ENCODE peak calls at places on chromosomes 11 and 22, in four cellular contexts. I, T, B and G are unnamed samples.

GRCh38 chr11:131748146-131749050 is 378.0 kb downstream of the NTM start:
- DNase-seq in I (peak; percentile 81), T (peak; percentile 79), B (peak; percentile 48), G (no peak)

GRCh38 chr11:61966673-61967176 is 709 bp downstream of the FTH1 start:
- DNase-seq in I (peak; percentile 72), T (no peak), B (peak; percentile 47), G (no peak)

GRCh38 chr22:35008213-35008612 is 57.7 kb upstream of the ISX start:
- DNase-seq in I (no peak), T (no peak), B (no peak), G (no peak)

GRCh38 chr11:34028407-34028804 is 23.1 kb upstream of the CAPRIN1 start:
- DNase-seq in I (no peak), T (peak; percentile 8), B (peak; percentile 28), G (no peak)

GRCh38 chr11:8698917-8699441 is 16.4 kb downstream of the RPL27A start:
- DNase-seq in I (peak; percentile 35), T (no peak), B (no peak), G (peak; percentile 66)

GRCh38 chr11:122747358-122747757 is 90.9 kb upstream of the CRTAM start:
- DNase-seq in I (no peak), T (peak; percentile 77), B (no peak), G (no peak)

GRCh38 chr11:2791139-2791520 is 91.3 kb upstream of the KCNQ1OT1 start:
- DNase-seq in I (no peak), T (no peak), B (no peak), G (peak; percentile 48)

GRCh38 chr22:38569181-38569971 is 607 bp downstream of the DMC1 start:
- DNase-seq in I (no peak), T (no peak), B (no peak), G (peak; percentile 80)

GRCh38 chr11:12084191-12084717 is 26.1 kb upstream of the MICAL2 start:
- DNase-seq in I (no peak), T (no peak), B (no peak), G (no peak)

GRCh38 chr11:131899954-131900580 is 529.7 kb downstream of the NTM start:
- DNase-seq in I (no peak), T (no peak), B (no peak), G (no peak)

GRCh38 chr11:77252555-77253270 is 48.8 kb downstream of the GDPD4 start:
- DNase-seq in I (no peak), T (no peak), B (peak; percentile 41), G (no peak)

GRCh38 chr11:118437046-118437735 is 899 bp downstream of the KMT2A start:
- DNase-seq in I (peak; percentile 81), T (peak; percentile 35), B (peak; percentile 64), G (peak; percentile 65)

GRCh38 chr11:62707277-62707771 is at the start of the genes BSCL2 and GNG3:
- DNase-seq in I (peak; percentile 85), T (no peak), B (no peak), G (peak; percentile 96)

GRCh38 chr22:49589301-49589700 is 238.4 kb downstream of the BRD1 start:
- DNase-seq in I (no peak), T (no peak), B (no peak), G (no peak)

GRCh38 chr11:94558468-94558867 is 8.7 kb upstream of the PIWIL4 start:
- DNase-seq in I (no peak), T (no peak), B (no peak), G (no peak)

GRCh38 chr11:72245232-72245816 is 1.3 kb upstream of the PHOX2A start:
- DNase-seq in I (no peak), T (no peak), B (no peak), G (no peak)

GRCh38 chr11:24372491-24372890 is 124.4 kb upstream of the LUZP2 start:
- DNase-seq in I (no peak), T (no peak), B (no peak), G (no peak)

GRCh38 chr11:101436511-101437142 is 147.2 kb downstream of the TRPC6 start:
- DNase-seq in I (peak; percentile 76), T (peak; percentile 49), B (peak; percentile 41), G (no peak)

GRCh38 chr11:65503923-65504670 is 5.3 kb downstream of the MALAT1 start:
- DNase-seq in I (no peak), T (peak; percentile 59), B (no peak), G (no peak)

GRCh38 chr22:50014655-50015401 is 2.3 kb upstream of the IL17REL start:
- DNase-seq in I (peak; percentile 51), T (no peak), B (no peak), G (no peak)

GRCh38 chr11:123195182-123196059 is at the start of gene CLMP:
- DNase-seq in I (peak; percentile 71), T (peak; percentile 82), B (peak; percentile 41), G (no peak)

GRCh38 chr11:284081-285020 is 4.6 kb upstream of the PGGHG start:
- DNase-seq in I (no peak), T (no peak), B (no peak), G (no peak)

GRCh38 chr11:33116535-33116934 is 44.7 kb downstream of the CSTF3 start:
- DNase-seq in I (no peak), T (peak; percentile 22), B (no peak), G (no peak)

GRCh38 chr11:64438986-64439771 is 80.2 kb downstream of the RPS6KA4 start:
- DNase-seq in I (no peak), T (no peak), B (no peak), G (no peak)

GRCh38 chr11:74141274-74141695 is 29.5 kb downstream of the C2CD3 start:
- DNase-seq in I (peak; percentile 11), T (no peak), B (peak; percentile 26), G (no peak)

GRCh38 chr11:82698576-82699352 is 34.9 kb downstream of the FAM181B start:
- DNase-seq in I (no peak), T (no peak), B (no peak), G (no peak)

GRCh38 chr11:81658722-81659121 is 1074.9 kb downstream of the FAM181B start:
- DNase-seq in I (peak; percentile 48), T (peak; percentile 9), B (no peak), G (no peak)

GRCh38 chr11:15744693-15745092 is 611.7 kb downstream of the SOX6 start:
- DNase-seq in I (no peak), T (no peak), B (no peak), G (no peak)

GRCh38 chr11:116171271-116172140 is 601.3 kb downstream of the BUD13 start:
- DNase-seq in I (no peak), T (no peak), B (peak; percentile 7), G (no peak)

GRCh38 chr11:44732564-44732963 is 5.8 kb downstream of the TSPAN18 start:
- DNase-seq in I (no peak), T (no peak), B (no peak), G (no peak)

GRCh38 chr22:19716041-19716828 is 1.9 kb downstream of the SEPTIN5 start:
- DNase-seq in I (no peak), T (no peak), B (no peak), G (no peak)

GRCh38 chr11:70129051-70129592 is 51.0 kb downstream of the ANO1 start:
- DNase-seq in I (no peak), T (no peak), B (no peak), G (no peak)

GRCh38 chr11:70126494-70126893 is 48.4 kb downstream of the ANO1 start:
- DNase-seq in I (no peak), T (no peak), B (no peak), G (no peak)

GRCh38 chr11:70130636-70131035 is 52.5 kb downstream of the ANO1 start:
- DNase-seq in I (no peak), T (no peak), B (no peak), G (no peak)

GRCh38 chr11:70128435-70128906 is 50.4 kb downstream of the ANO1 start:
- DNase-seq in I (no peak), T (no peak), B (no peak), G (no peak)

DNA sequence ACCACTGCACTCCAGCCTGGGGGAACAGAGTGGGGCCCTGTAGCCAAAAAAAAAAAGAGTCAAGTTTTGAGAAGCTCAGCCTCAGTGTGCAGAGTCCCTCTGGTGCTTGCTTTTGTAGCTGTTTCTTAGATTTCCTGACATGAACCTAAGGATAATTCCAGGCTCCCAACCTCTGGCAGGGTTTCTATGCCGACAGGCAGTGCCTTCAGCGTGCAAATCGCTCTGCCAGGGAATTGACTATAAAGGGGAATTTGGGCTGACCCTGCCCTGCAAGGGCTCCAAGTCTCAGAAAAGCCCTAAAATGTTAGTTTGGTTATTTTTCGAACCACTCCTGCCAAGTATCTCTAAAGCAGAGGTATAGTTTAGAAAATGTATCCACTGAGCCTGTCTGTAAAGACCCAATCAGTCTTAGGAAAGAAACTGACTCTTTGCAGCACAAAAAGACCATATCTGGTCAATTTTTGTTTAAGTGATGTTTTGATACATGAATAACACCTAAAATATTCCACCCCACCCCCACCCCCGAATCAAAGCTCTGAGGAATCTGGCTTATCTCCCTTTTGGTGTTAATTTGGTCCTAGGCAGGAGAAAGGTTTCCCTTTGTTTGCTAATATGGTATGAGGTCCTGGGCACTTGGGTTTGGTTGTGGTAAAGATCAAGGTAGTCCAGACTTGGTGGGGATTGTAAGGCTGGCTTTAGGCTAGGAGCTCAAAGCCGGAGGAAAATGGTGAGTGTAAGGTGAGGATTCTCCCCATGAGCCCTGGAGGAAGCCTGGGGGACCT is 49.7 kb downstream of the ANO1 start:
- DNase-seq in I (no peak), T (peak; percentile 24), B (no peak), G (no peak)
- H3K9ac ChIP-seq in I (no peak overlapping the region), T (peak overlapping the region; percentile 22), B (no peak overlapping the region), G (no peak overlapping the region)

GRCh38 chr11:111601979-111602864 is at the start of gene SIK2:
- DNase-seq in I (peak; percentile 99), T (peak; percentile 94), B (peak; percentile 90), G (peak; percentile 92)

GRCh38 chr11:111602865-111603632 is 800 bp downstream of the SIK2 start:
- DNase-seq in I (peak; percentile 69), T (peak; percentile 43), B (peak; percentile 42), G (no peak)

GRCh38 chr11:111603633-111604130 is 1.4 kb downstream of the SIK2 start:
- DNase-seq in I (no peak), T (no peak), B (no peak), G (no peak)

GRCh38 chr11:111604392-111605009 is 2.3 kb downstream of the SIK2 start:
- DNase-seq in I (peak; percentile 79), T (peak; percentile 45), B (no peak), G (no peak)

DNA sequence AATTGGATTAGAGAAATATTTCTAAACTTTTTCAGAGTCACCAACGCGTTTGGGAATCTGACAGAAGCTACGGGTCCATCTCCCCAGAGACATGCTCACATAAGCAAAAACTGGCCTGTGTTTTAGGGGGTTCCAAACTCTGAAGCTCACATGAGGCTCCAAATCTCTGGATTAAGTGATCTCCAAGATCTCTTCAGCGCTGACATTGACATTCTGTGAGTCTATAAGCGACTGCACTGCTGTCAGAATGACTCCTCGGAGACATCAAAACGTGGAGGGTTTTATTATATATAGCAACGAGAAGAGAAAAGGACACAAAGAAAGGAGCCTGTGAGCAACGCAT is 642 bp upstream of the SIK2 start:
- DNase-seq in I (no peak), T (no peak), B (no peak), G (no peak)
- H3K9ac ChIP-seq in I (no peak overlapping the region), T (peak overlapping the region; percentile 38), B (peak overlapping the region; percentile 63), G (no peak overlapping the region)

DNA sequence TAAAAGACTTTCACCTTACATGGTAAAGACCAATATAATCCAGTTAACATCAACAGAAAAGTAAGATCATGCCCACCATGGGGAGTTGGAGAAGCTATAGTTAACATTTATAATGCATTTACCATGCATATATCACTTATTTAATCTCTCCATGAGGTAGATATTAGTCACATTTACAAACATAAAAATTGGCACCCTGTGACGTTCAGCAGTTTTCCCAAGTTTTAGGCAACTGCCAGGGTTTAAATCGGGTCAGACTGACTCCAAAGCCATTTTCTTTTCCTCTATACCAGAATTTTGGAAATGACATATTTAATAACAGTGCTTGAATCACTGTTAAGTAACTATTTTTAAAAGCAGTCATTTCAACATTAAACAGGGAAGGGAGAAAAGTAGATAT is 266.3 kb downstream of the DDX10 start:
- DNase-seq in I (no peak), T (peak; percentile 67), B (no peak), G (no peak)
- H3K9ac ChIP-seq in I (no peak overlapping the region), T (no peak overlapping the region), B (no peak overlapping the region), G (no peak overlapping the region)

GRCh38 chr22:37228106-37229011 is 15.7 kb downstream of the RAC2 start:
- DNase-seq in I (no peak), T (peak; percentile 27), B (no peak), G (no peak)
- H3K9ac ChIP-seq in I (no peak overlapping the region), T (no peak overlapping the region), B (no peak overlapping the region), G (no peak overlapping the region)